ENCODE peak calls at places on chromosomes 5 and 9, in four cellular contexts. C, P, T and J are unnamed samples.

GRCh38 chr9:70297141-70297540 is 38.4 kb downstream of the SMC5 start:
- DNase-seq in T (no peak), P (no peak), C (no peak), J (no peak)

GRCh38 chr9:98120476-98120875 is 1.5 kb upstream of the TRIM14 start:
- DNase-seq in P (no peak), C (no peak), T (no peak), J (no peak)

GRCh38 chr5:154740483-154740882 is 14.7 kb upstream of the LARP1 start:
- DNase-seq in T (peak), P (no peak), C (no peak), J (no peak)

GRCh38 chr9:132094314-132094791 is 14.7 kb upstream of the MED27 start:
- DNase-seq in P (no peak), T (peak), C (no peak), J (no peak)

GRCh38 chr5:112208699-112209615 is 210.1 kb downstream of the EPB41L4A start:
- DNase-seq in T (no peak), C (no peak), P (no peak), J (no peak)

GRCh38 chr9:108087781-108088180 is 598.2 kb upstream of the KLF4 start:
- DNase-seq in C (no peak), T (no peak), P (no peak), J (no peak)

GRCh38 chr5:120108586-120109254 is 355.4 kb upstream of the PRR16 start:
- DNase-seq in T (no peak), P (no peak), C (no peak), J (no peak)

GRCh38 chr9:97367729-97368128 is 44.2 kb upstream of the TDRD7 start:
- DNase-seq in P (no peak), T (no peak), C (no peak), J (no peak)

GRCh38 chr9:76419782-76420380 is 25.7 kb upstream of the RFK start:
- DNase-seq in C (no peak), T (no peak), P (no peak), J (no peak)

GRCh38 chr5:139178582-139178917 is 19.6 kb downstream of the SIL1 start:
- DNase-seq in T (no peak), P (no peak), C (no peak), J (no peak)

GRCh38 chr5:96316487-96316886 is 116.6 kb downstream of the PCSK1 start:
- DNase-seq in P (no peak), T (no peak), C (no peak), J (no peak)

GRCh38 chr5:17037751-17038150 is 101.7 kb upstream of the MYO10 start:
- DNase-seq in P (no peak), T (no peak), C (no peak), J (no peak)

GRCh38 chr9:91913096-91913495 is 36.9 kb downstream of the ROR2 start:
- DNase-seq in P (no peak), C (no peak), T (no peak), J (no peak)

GRCh38 chr9:135772056-135773042 is 70.4 kb downstream of the KCNT1 start:
- DNase-seq in T (no peak), C (no peak), P (no peak), J (no peak)

GRCh38 chr5:25554077-25554476 is 909.3 kb upstream of the CDH10 start:
- DNase-seq in P (no peak), C (no peak), T (no peak), J (no peak)

GRCh38 chr9:93814561-93814960 is 140.6 kb downstream of the BARX1 start:
- DNase-seq in T (no peak), C (no peak), P (no peak), J (no peak)
- TF ChIP-seq CTCF in T (no peak), C (no peak), P (no peak), J (no peak)

DNA sequence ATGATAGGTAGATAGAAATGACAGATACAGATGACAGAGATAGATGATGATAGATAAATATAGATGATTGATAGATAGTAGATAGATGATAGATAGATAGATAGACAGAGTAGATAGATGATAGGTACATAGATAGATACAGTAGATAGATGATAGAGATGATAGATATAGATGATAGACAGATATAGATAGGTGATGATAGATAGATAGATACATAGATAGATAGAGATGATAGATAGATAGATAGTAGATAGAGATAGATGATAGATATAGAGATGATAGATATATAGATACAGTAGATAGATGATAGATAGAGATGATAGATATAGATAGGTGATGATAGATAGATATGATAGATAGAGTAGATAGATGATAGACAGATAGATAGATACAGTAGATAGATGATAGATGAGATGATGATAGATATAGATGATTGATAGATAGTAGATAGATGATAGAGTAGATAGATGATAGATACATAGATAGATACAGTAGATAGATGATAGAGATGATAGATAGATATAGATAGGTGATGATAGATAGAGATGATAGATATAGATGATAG is 95.7 kb upstream of the SMIM23 start:
- DNase-seq in C (no peak), P (no peak), T (no peak), J (no peak)
- TF ChIP-seq CTCF in C (no peak), P (no peak), T (no peak), J (no peak)

DNA sequence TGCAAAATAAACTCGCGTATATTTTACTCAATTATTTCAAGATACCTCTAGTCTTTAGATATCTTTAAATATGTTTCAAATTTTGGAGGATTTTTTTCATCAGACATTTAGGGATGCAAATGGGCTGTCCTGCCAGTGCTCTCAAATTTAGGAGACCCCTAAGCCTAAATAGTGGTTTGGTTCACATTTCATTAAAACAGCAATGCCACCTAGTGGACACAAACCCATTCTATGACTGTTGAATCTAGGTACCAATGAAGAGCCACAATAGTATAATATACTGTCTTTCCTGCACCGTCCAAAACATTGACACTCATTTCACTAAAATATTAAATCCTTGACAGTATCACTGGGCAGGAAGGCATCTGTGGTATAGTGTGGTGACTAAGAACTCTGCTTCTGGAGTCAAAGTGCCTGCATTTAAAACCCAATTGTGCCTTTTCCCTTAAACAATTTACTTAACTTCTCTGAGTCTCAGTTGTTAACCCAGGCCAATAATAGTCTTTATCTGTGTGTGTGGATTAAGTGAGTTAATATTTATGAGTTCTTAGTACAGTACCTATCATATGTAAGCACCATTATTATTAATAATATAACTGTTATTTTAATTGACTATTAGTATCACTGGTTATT is 148.0 kb downstream of the RORB start:
- DNase-seq in P (peak), T (no peak), C (no peak), J (no peak)
- TF ChIP-seq CTCF in P (peak), T (peak), C (peak), J (no peak)

DNA sequence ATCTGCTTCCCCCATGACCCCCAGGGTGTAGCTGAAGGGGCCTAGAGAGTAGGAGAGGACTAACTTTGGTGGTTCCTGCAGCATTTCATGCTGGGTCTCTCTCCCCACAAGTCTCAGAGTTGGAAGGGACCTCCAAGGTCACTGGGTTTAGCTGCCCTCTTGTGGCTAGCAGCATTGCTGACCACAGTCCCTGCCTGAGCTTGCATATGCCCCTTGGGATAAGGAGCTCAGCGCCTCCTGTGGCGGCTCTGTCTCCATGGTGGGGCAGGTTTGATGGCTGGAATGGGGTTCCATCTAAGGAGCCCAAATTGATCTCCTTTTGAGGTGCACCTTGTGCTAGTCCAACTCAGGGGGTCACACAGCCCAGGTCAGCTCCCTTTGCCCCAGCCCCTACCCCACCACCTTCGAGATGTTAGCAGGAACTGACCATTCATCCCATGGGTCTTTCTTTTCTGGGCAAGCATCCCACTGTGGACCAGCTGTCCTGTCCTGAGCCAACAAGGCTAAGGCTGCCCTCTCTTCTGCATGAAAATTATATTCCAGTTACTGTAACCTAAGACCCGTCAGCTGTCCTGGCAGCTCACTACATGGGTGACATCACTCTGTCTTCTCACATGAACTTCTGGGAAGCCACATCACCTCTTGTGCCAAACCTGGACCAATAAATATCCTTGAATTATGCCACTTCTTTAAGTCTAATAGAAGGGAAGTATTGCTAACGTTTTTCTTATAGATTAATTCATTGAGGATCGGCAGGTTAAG is 196.2 kb downstream of the HSPA4 start:
- DNase-seq in C (no peak), T (no peak), P (no peak), J (no peak)
- TF ChIP-seq CTCF in C (peak), T (peak), P (peak), J (no peak)

GRCh38 chr5:42309865-42310264 is 113.4 kb upstream of the GHR start:
- DNase-seq in T (no peak), P (no peak), C (no peak), J (no peak)
- TF ChIP-seq CTCF in T (no peak), P (no peak), C (no peak), J (no peak)

GRCh38 chr9:38641985-38642864 is 21.8 kb upstream of the ANKRD18A start:
- DNase-seq in C (no peak), T (peak), P (no peak), J (no peak)
- TF ChIP-seq CTCF in C (no peak), T (peak), P (peak), J (no peak)

GRCh38 chr9:113999256-114000062 is 78.6 kb downstream of the AMBP start:
- DNase-seq in T (no peak), C (no peak), P (no peak), J (no peak)

GRCh38 chr9:113997610-113998009 is 80.5 kb downstream of the AMBP start:
- DNase-seq in T (no peak), P (no peak), C (no peak), J (no peak)

GRCh38 chr9:113998114-113998513 is 80.0 kb downstream of the AMBP start:
- DNase-seq in C (no peak), T (no peak), P (no peak), J (no peak)

GRCh38 chr9:114000063-114000454 is 78.0 kb downstream of the AMBP start:
- DNase-seq in P (no peak), T (no peak), C (no peak), J (no peak)

GRCh38 chr9:113998529-113999255 is 79.4 kb downstream of the AMBP start:
- DNase-seq in T (no peak), C (no peak), P (no peak), J (no peak)
- TF ChIP-seq CTCF in T (peak), C (peak), P (no peak), J (no peak)